ENCODE peak calls at places on chromosomes 6 and 20, in ten cellular contexts. One of them, this sample, is unnamed.
A peak's percentile ranks its signal among the peaks of the same experiment; 100 is the strongest.

GRCh38 chr6:88177961-88178464 is 11.9 kb upstream of the CNR1 start:
- DNase-seq in GM06990: peak; percentile 76
- DNase-seq in SK-MEL-5: no peak
- DNase-seq in small intestine: no peak
- DNase-seq in EH: peak; percentile 25
- DNase-seq in mucosa of descending colon: no peak
- DNase-seq in GM12891: no peak
- DNase-seq in spleen: no peak
- DNase-seq in substantia nigra: no peak
- DNase-seq in occipital lobe: no peak
- DNase-seq in this sample: no peak

GRCh38 chr6:125207956-125208355 is 54.4 kb downstream of the TPD52L1 start:
- DNase-seq in GM06990: no peak
- DNase-seq in SK-MEL-5: no peak
- DNase-seq in small intestine: no peak
- DNase-seq in EH: peak; percentile 53
- DNase-seq in mucosa of descending colon: no peak
- DNase-seq in GM12891: no peak
- DNase-seq in spleen: no peak
- DNase-seq in substantia nigra: no peak
- DNase-seq in occipital lobe: no peak
- DNase-seq in this sample: no peak

GRCh38 chr6:33630014-33630413 is 8.9 kb downstream of the ITPR3 start:
- DNase-seq in GM06990: no peak
- DNase-seq in SK-MEL-5: no peak
- DNase-seq in small intestine: no peak
- DNase-seq in EH: no peak
- DNase-seq in mucosa of descending colon: no peak
- DNase-seq in GM12891: no peak
- DNase-seq in spleen: no peak
- DNase-seq in substantia nigra: no peak
- DNase-seq in occipital lobe: no peak
- DNase-seq in this sample: no peak

GRCh38 chr6:18070486-18070885 is 52.0 kb downstream of the NHLRC1 start:
- DNase-seq in GM06990: no peak
- DNase-seq in SK-MEL-5: no peak
- DNase-seq in small intestine: no peak
- DNase-seq in EH: no peak
- DNase-seq in mucosa of descending colon: no peak
- DNase-seq in GM12891: no peak
- DNase-seq in spleen: no peak
- DNase-seq in substantia nigra: no peak
- DNase-seq in occipital lobe: no peak
- DNase-seq in this sample: no peak

GRCh38 chr6:98579941-98580340 is 254.4 kb upstream of the POU3F2 start:
- DNase-seq in GM06990: no peak
- DNase-seq in SK-MEL-5: no peak
- DNase-seq in small intestine: no peak
- DNase-seq in EH: peak; percentile 30
- DNase-seq in mucosa of descending colon: no peak
- DNase-seq in GM12891: no peak
- DNase-seq in spleen: no peak
- DNase-seq in substantia nigra: no peak
- DNase-seq in occipital lobe: no peak
- DNase-seq in this sample: no peak

GRCh38 chr20:61668064-61668463 is 397.6 kb downstream of the TAF4 start:
- DNase-seq in GM06990: no peak
- DNase-seq in SK-MEL-5: no peak
- DNase-seq in small intestine: no peak
- DNase-seq in EH: no peak
- DNase-seq in mucosa of descending colon: no peak
- DNase-seq in GM12891: no peak
- DNase-seq in spleen: no peak
- DNase-seq in substantia nigra: no peak
- DNase-seq in occipital lobe: no peak
- DNase-seq in this sample: no peak

GRCh38 chr6:148868314-148868713 is 121.5 kb downstream of the UST start:
- DNase-seq in GM06990: no peak
- DNase-seq in SK-MEL-5: no peak
- DNase-seq in small intestine: no peak
- DNase-seq in EH: peak; percentile 77
- DNase-seq in mucosa of descending colon: no peak
- DNase-seq in GM12891: no peak
- DNase-seq in spleen: no peak
- DNase-seq in substantia nigra: no peak
- DNase-seq in occipital lobe: no peak
- DNase-seq in this sample: no peak

GRCh38 chr6:156423829-156424228 is 353.3 kb upstream of the ARID1B start:
- DNase-seq in GM06990: peak; percentile 9
- DNase-seq in SK-MEL-5: no peak
- DNase-seq in small intestine: no peak
- DNase-seq in EH: no peak
- DNase-seq in mucosa of descending colon: no peak
- DNase-seq in GM12891: no peak
- DNase-seq in spleen: no peak
- DNase-seq in substantia nigra: no peak
- DNase-seq in occipital lobe: no peak
- DNase-seq in this sample: no peak

GRCh38 chr20:32808438-32808837 is 11.3 kb upstream of the MAPRE1 start:
- DNase-seq in GM06990: no peak
- DNase-seq in SK-MEL-5: no peak
- DNase-seq in small intestine: no peak
- DNase-seq in EH: no peak
- DNase-seq in mucosa of descending colon: no peak
- DNase-seq in GM12891: no peak
- DNase-seq in spleen: no peak
- DNase-seq in substantia nigra: no peak
- DNase-seq in occipital lobe: no peak
- DNase-seq in this sample: no peak

GRCh38 chr6:113564401-113565161 is 292.6 kb upstream of the MARCKS start:
- DNase-seq in GM06990: peak; percentile 23
- DNase-seq in SK-MEL-5: no peak
- DNase-seq in small intestine: peak; percentile 8
- DNase-seq in EH: peak; percentile 97
- DNase-seq in mucosa of descending colon: peak; percentile 61
- DNase-seq in GM12891: no peak
- DNase-seq in spleen: peak; percentile 85
- DNase-seq in substantia nigra: peak; percentile 55
- DNase-seq in occipital lobe: peak; percentile 88
- DNase-seq in this sample: no peak

GRCh38 chr20:2108987-2109386 is 7.4 kb downstream of the STK35 start:
- DNase-seq in GM06990: no peak
- DNase-seq in SK-MEL-5: no peak
- DNase-seq in small intestine: no peak
- DNase-seq in EH: peak; percentile 83
- DNase-seq in mucosa of descending colon: no peak
- DNase-seq in GM12891: no peak
- DNase-seq in spleen: no peak
- DNase-seq in substantia nigra: no peak
- DNase-seq in occipital lobe: no peak
- DNase-seq in this sample: no peak

GRCh38 chr20:40682104-40683045 is 6.7 kb downstream of the MAFB start:
- DNase-seq in GM06990: no peak
- DNase-seq in SK-MEL-5: no peak
- DNase-seq in small intestine: no peak
- DNase-seq in EH: no peak
- DNase-seq in mucosa of descending colon: no peak
- DNase-seq in GM12891: no peak
- DNase-seq in spleen: peak; percentile 84
- DNase-seq in substantia nigra: no peak
- DNase-seq in occipital lobe: no peak
- DNase-seq in this sample: no peak

GRCh38 chr6:148448371-148449010 is 105.9 kb downstream of the SASH1 start:
- DNase-seq in GM06990: no peak
- DNase-seq in SK-MEL-5: no peak
- DNase-seq in small intestine: no peak
- DNase-seq in EH: no peak
- DNase-seq in mucosa of descending colon: no peak
- DNase-seq in GM12891: no peak
- DNase-seq in spleen: no peak
- DNase-seq in substantia nigra: no peak
- DNase-seq in occipital lobe: no peak
- DNase-seq in this sample: no peak

GRCh38 chr6:19578489-19578888 is 258.7 kb upstream of the ID4 start:
- DNase-seq in GM06990: no peak
- DNase-seq in SK-MEL-5: no peak
- DNase-seq in small intestine: no peak
- DNase-seq in EH: peak; percentile 20
- DNase-seq in mucosa of descending colon: no peak
- DNase-seq in GM12891: no peak
- DNase-seq in spleen: no peak
- DNase-seq in substantia nigra: no peak
- DNase-seq in occipital lobe: no peak
- DNase-seq in this sample: no peak

GRCh38 chr20:53805895-53806384 is 212.3 kb upstream of the ZNF217 start:
- DNase-seq in GM06990: no peak
- DNase-seq in SK-MEL-5: peak; percentile 69
- DNase-seq in small intestine: no peak
- DNase-seq in EH: peak; percentile 96
- DNase-seq in mucosa of descending colon: peak; percentile 48
- DNase-seq in GM12891: no peak
- DNase-seq in spleen: no peak
- DNase-seq in substantia nigra: no peak
- DNase-seq in occipital lobe: no peak
- DNase-seq in this sample: no peak

GRCh38 chr20:39829713-39830112 is 859.3 kb downstream of the MAFB start:
- DNase-seq in GM06990: peak; percentile 48
- DNase-seq in SK-MEL-5: no peak
- DNase-seq in small intestine: no peak
- DNase-seq in EH: no peak
- DNase-seq in mucosa of descending colon: no peak
- DNase-seq in GM12891: peak; percentile 20
- DNase-seq in spleen: no peak
- DNase-seq in substantia nigra: no peak
- DNase-seq in occipital lobe: no peak
- DNase-seq in this sample: no peak

GRCh38 chr6:11718461-11718860 is 60.1 kb downstream of the ADTRP start:
- DNase-seq in GM06990: no peak
- DNase-seq in SK-MEL-5: no peak
- DNase-seq in small intestine: no peak
- DNase-seq in EH: peak; percentile 28
- DNase-seq in mucosa of descending colon: no peak
- DNase-seq in GM12891: no peak
- DNase-seq in spleen: no peak
- DNase-seq in substantia nigra: no peak
- DNase-seq in occipital lobe: no peak
- DNase-seq in this sample: no peak

GRCh38 chr6:132198896-132199295 is 202.4 kb downstream of the MOXD1 start:
- DNase-seq in GM06990: no peak
- DNase-seq in SK-MEL-5: no peak
- DNase-seq in small intestine: no peak
- DNase-seq in EH: peak; percentile 93
- DNase-seq in mucosa of descending colon: no peak
- DNase-seq in GM12891: no peak
- DNase-seq in spleen: no peak
- DNase-seq in substantia nigra: no peak
- DNase-seq in occipital lobe: no peak
- DNase-seq in this sample: no peak

GRCh38 chr6:73743556-73743955 is 47.6 kb downstream of the CD109 start:
- DNase-seq in GM06990: no peak
- DNase-seq in SK-MEL-5: peak; percentile 47
- DNase-seq in small intestine: no peak
- DNase-seq in EH: peak; percentile 25
- DNase-seq in mucosa of descending colon: no peak
- DNase-seq in GM12891: no peak
- DNase-seq in spleen: no peak
- DNase-seq in substantia nigra: no peak
- DNase-seq in occipital lobe: no peak
- DNase-seq in this sample: no peak

GRCh38 chr6:79250559-79250958 is 16.1 kb upstream of the HMGN3 start:
- DNase-seq in GM06990: no peak
- DNase-seq in SK-MEL-5: peak; percentile 6
- DNase-seq in small intestine: no peak
- DNase-seq in EH: no peak
- DNase-seq in mucosa of descending colon: no peak
- DNase-seq in GM12891: no peak
- DNase-seq in spleen: no peak
- DNase-seq in substantia nigra: no peak
- DNase-seq in occipital lobe: no peak
- DNase-seq in this sample: no peak

GRCh38 chr20:8132015-8132631 is at the start of gene PLCB1:
- DNase-seq in GM06990: peak; percentile 80
- DNase-seq in SK-MEL-5: peak; percentile 85
- DNase-seq in small intestine: peak; percentile 78
- DNase-seq in EH: peak; percentile 88
- DNase-seq in mucosa of descending colon: peak; percentile 70
- DNase-seq in GM12891: peak; percentile 74
- DNase-seq in spleen: peak; percentile 95
- DNase-seq in substantia nigra: peak; percentile 63
- DNase-seq in occipital lobe: peak; percentile 88
- DNase-seq in this sample: peak; percentile 92

GRCh38 chr20:23668477-23668951 is 20.3 kb downstream of the CST4 start:
- DNase-seq in GM06990: no peak
- DNase-seq in SK-MEL-5: peak; percentile 78
- DNase-seq in small intestine: peak; percentile 61
- DNase-seq in EH: peak; percentile 60
- DNase-seq in mucosa of descending colon: peak; percentile 61
- DNase-seq in GM12891: peak; percentile 35
- DNase-seq in spleen: peak; percentile 74
- DNase-seq in substantia nigra: no peak
- DNase-seq in occipital lobe: peak; percentile 31
- DNase-seq in this sample: peak; percentile 55

GRCh38 chr6:47787620-47788497 is 6.0 kb downstream of the OPN5 start:
- DNase-seq in GM06990: peak; percentile 15
- DNase-seq in SK-MEL-5: peak; percentile 64
- DNase-seq in small intestine: peak; percentile 56
- DNase-seq in EH: peak; percentile 47
- DNase-seq in mucosa of descending colon: peak; percentile 58
- DNase-seq in GM12891: peak; percentile 27
- DNase-seq in spleen: peak; percentile 85
- DNase-seq in substantia nigra: peak; percentile 5
- DNase-seq in occipital lobe: peak; percentile 35
- DNase-seq in this sample: no peak

GRCh38 chr6:136751478-136751956 is 40.8 kb downstream of the MAP3K5 start:
- DNase-seq in GM06990: peak; percentile 70
- DNase-seq in SK-MEL-5: no peak
- DNase-seq in small intestine: peak; percentile 68
- DNase-seq in EH: peak; percentile 30
- DNase-seq in mucosa of descending colon: peak; percentile 64
- DNase-seq in GM12891: peak; percentile 27
- DNase-seq in spleen: no peak
- DNase-seq in substantia nigra: no peak
- DNase-seq in occipital lobe: no peak
- DNase-seq in this sample: no peak

GRCh38 chr6:87697581-87698552 is 4.2 kb downstream of the AKIRIN2 start:
- DNase-seq in GM06990: no peak
- DNase-seq in SK-MEL-5: peak; percentile 92
- DNase-seq in small intestine: peak; percentile 25
- DNase-seq in EH: peak; percentile 90
- DNase-seq in mucosa of descending colon: no peak
- DNase-seq in GM12891: no peak
- DNase-seq in spleen: no peak
- DNase-seq in substantia nigra: no peak
- DNase-seq in occipital lobe: no peak
- DNase-seq in this sample: no peak

GRCh38 chr6:161694995-161695394 is 421.1 kb upstream of the AGPAT4 start:
- DNase-seq in GM06990: no peak
- DNase-seq in SK-MEL-5: peak; percentile 61
- DNase-seq in small intestine: peak; percentile 14
- DNase-seq in EH: peak; percentile 14
- DNase-seq in mucosa of descending colon: peak; percentile 7
- DNase-seq in GM12891: no peak
- DNase-seq in spleen: no peak
- DNase-seq in substantia nigra: no peak
- DNase-seq in occipital lobe: no peak
- DNase-seq in this sample: no peak

This sample was measured in vagina.